ENCODE peak calls at places on chromosome 1, in five cellular contexts. A, L, N, M and S are unnamed samples.

GRCh38 chr1:99674665-99675064 is 28.8 kb downstream of the PALMD start:
- DNase-seq in A (no peak), M (no peak), L (no peak), N (peak; percentile 87), S (no peak)

GRCh38 chr1:244419004-244419403 is 32.7 kb downstream of the ADSS2 start:
- DNase-seq in M (no peak), L (no peak), N (no peak), A (no peak), S (no peak)

GRCh38 chr1:175338447-175339135 is 146.0 kb upstream of the KIAA0040 start:
- DNase-seq in L (peak; percentile 59), M (peak; percentile 40), A (no peak), N (peak; percentile 60), S (no peak)

GRCh38 chr1:67317803-67318202 is 10.1 kb downstream of the IL12RB2 start:
- DNase-seq in M (no peak), N (no peak), L (no peak), A (no peak), S (no peak)

GRCh38 chr1:176102243-176102642 is 104.8 kb downstream of the COP1 start:
- DNase-seq in A (no peak), M (no peak), N (no peak), L (no peak), S (no peak)

GRCh38 chr1:203117611-203118575 is 9.6 kb upstream of the ADORA1 start:
- DNase-seq in M (peak; percentile 62), N (peak; percentile 88), L (peak; percentile 15), A (peak; percentile 88), S (peak; percentile 41)

GRCh38 chr1:178192686-178193085 is 98.8 kb downstream of the RASAL2 start:
- DNase-seq in L (no peak), A (no peak), N (peak; percentile 38), M (no peak), S (peak; percentile 8)

GRCh38 chr1:66598670-66599069 is 64.7 kb downstream of the SGIP1 start:
- DNase-seq in A (no peak), M (no peak), L (no peak), N (no peak), S (no peak)

GRCh38 chr1:109643385-109644230 is 12.3 kb upstream of the GSTM4 start:
- DNase-seq in L (peak; percentile 87), N (peak; percentile 75), M (peak; percentile 82), A (peak; percentile 96), S (peak; percentile 58)

GRCh38 chr1:245245021-245245667 is 90.4 kb downstream of the KIF26B start:
- DNase-seq in L (no peak), A (no peak), M (no peak), N (peak; percentile 98), S (no peak)

GRCh38 chr1:41512701-41513387 is 28.4 kb upstream of the EDN2 start:
- DNase-seq in M (no peak), N (no peak), L (no peak), A (no peak), S (no peak)

GRCh38 chr1:109499661-109500536 is 6.0 kb downstream of the CYB561D1 start:
- DNase-seq in L (peak; percentile 46), A (no peak), M (no peak), N (peak; percentile 58), S (no peak)

GRCh38 chr1:212683357-212683722 is 16.3 kb downstream of the BATF3 start:
- DNase-seq in L (no peak), A (no peak), M (no peak), N (no peak), S (no peak)